ENCODE peak calls at places on chromosomes 5 and 9, in five cellular contexts. H is HepG2, B is NT2/D1, M is GM12878, A is H1. Z is an unnamed sample.

GRCh38 chr5:149576021-149576420 is 5.3 kb upstream of the ARHGEF37 start:
- DNase-seq in M (no peak), H (no peak), A (no peak), B (no peak), Z (no peak)

GRCh38 chr9:133689151-133689763 is 48.9 kb downstream of the SARDH start:
- DNase-seq in M (no peak), H (no peak), A (no peak), B (no peak), Z (no peak)

GRCh38 chr5:2902186-2902585 is 150.7 kb upstream of the IRX2 start:
- DNase-seq in B (no peak), A (no peak), M (no peak), H (no peak), Z (no peak)

GRCh38 chr5:141508440-141508807 is 19.5 kb downstream of the PCDHGC5 start:
- DNase-seq in B (no peak), A (no peak), H (no peak), M (no peak), Z (no peak)

GRCh38 chr9:71944754-71945409 is 33.4 kb downstream of the C9orf85 start:
- DNase-seq in A (no peak), H (peak; percentile 3), M (no peak), B (no peak), Z (no peak)

GRCh38 chr5:168947212-168947868 is 353.6 kb downstream of the SLIT3 start:
- DNase-seq in A (peak; percentile 19), B (peak; percentile 38), H (peak; percentile 36), M (no peak), Z (peak; percentile 79)

GRCh38 chr9:126363847-126364671 is 37.4 kb downstream of the MVB12B start:
- DNase-seq in H (no peak), M (no peak), B (no peak), A (no peak), Z (no peak)

GRCh38 chr5:146848133-146848532 is 30.4 kb downstream of the PPP2R2B start:
- DNase-seq in B (no peak), H (peak; percentile 36), A (no peak), M (no peak), Z (no peak)

GRCh38 chr5:157559301-157559700 is 16.3 kb downstream of the ADAM19 start:
- DNase-seq in H (no peak), A (no peak), B (no peak), M (no peak), Z (no peak)

GRCh38 chr5:87752362-87752761 is 339.6 kb upstream of the CCNH start:
- DNase-seq in A (no peak), M (no peak), B (no peak), H (no peak), Z (no peak)

GRCh38 chr9:125176632-125177031 is 13.0 kb downstream of the PPP6C start:
- DNase-seq in H (no peak), B (no peak), M (no peak), A (no peak), Z (no peak)

GRCh38 chr5:76982450-76982849 is 29.6 kb downstream of the CRHBP start:
- DNase-seq in B (no peak), A (no peak), H (no peak), M (no peak), Z (no peak)

GRCh38 chr9:6764570-6765334 is 7.0 kb downstream of the KDM4C start:
- DNase-seq in H (no peak), M (no peak), B (no peak), A (no peak), Z (no peak)

GRCh38 chr5:134572811-134573210 is 47.3 kb downstream of the JADE2 start:
- DNase-seq in B (no peak), M (no peak), H (no peak), A (no peak), Z (no peak)

GRCh38 chr5:160188151-160188967 is 40.9 kb upstream of the FABP6 start:
- DNase-seq in A (no peak), B (peak; percentile 66), M (no peak), H (no peak), Z (no peak)

GRCh38 chr5:154850255-154851062 is at the start of gene FAXDC2:
- DNase-seq in M (no peak), B (peak; percentile 54), A (no peak), H (peak; percentile 78), Z (peak; percentile 63)

GRCh38 chr9:82548030-82548429 is 514.9 kb downstream of the RASEF start:
- DNase-seq in B (no peak), M (no peak), A (no peak), H (no peak), Z (no peak)

GRCh38 chr5:530556-530955 is 6.3 kb upstream of the SLC9A3 start:
- DNase-seq in A (no peak), M (no peak), B (no peak), H (no peak), Z (no peak)

GRCh38 chr5:109855056-109855455 is 165.3 kb downstream of the MAN2A1 start:
- DNase-seq in H (no peak), B (no peak), M (no peak), A (no peak), Z (no peak)

GRCh38 chr5:170836226-170836625 is 25.6 kb upstream of the RANBP17 start:
- DNase-seq in B (no peak), M (no peak), H (no peak), A (no peak), Z (no peak)

GRCh38 chr9:97852001-97852398 is 1.0 kb upstream of the FOXE1 start:
- DNase-seq in B (no peak), H (no peak), A (no peak), M (no peak), Z (no peak)

GRCh38 chr9:82491604-82492003 is 503.0 kb downstream of the SPATA31D1 start:
- DNase-seq in A (no peak), M (no peak), H (no peak), B (no peak), Z (no peak)

GRCh38 chr5:63262191-63262981 is 683.8 kb downstream of the LRRC70 start:
- DNase-seq in A (no peak), B (no peak), H (no peak), M (no peak), Z (no peak)

GRCh38 chr5:122236270-122236669 is 75.8 kb upstream of the SNCAIP start:
- DNase-seq in B (no peak), A (no peak), M (no peak), H (no peak), Z (no peak)

GRCh38 chr9:127848756-127849504 is 5.5 kb downstream of the ENG start:
- DNase-seq in M (no peak), H (peak; percentile 72), A (no peak), B (no peak), Z (no peak)

GRCh38 chr5:80711938-80712337 is 57.2 kb upstream of the DHFR start:
- DNase-seq in B (peak; percentile 36), M (no peak), H (peak; percentile 44), A (no peak), Z (peak; percentile 63)

DNA sequence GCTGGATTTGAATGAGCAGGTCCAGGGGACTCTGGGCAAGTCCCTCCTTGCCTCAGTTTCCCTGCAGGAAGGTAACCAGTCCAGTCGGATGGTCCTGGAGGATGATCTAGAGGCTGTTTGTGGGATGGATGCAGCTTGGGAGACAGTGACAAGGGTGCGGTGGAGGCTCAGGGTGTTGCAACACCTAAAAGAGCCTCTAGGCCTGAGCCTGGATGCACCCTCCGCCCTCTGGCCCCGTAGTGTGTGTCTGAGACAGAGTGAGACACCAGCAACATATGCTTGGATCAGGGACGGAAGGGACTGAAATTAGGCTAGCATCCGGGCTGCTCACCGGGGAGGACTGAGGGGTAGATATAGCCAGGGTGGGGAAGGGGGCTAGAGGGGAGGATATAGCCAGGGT is 1.1 kb downstream of the CRAT start:
- DNase-seq in A (no peak), H (peak; percentile 41), M (no peak), B (no peak), Z (peak; percentile 51)
- TF ChIP-seq SUZ12 in A (no peak), H (no peak), M (no peak), B (no peak), Z (no peak)

DNA sequence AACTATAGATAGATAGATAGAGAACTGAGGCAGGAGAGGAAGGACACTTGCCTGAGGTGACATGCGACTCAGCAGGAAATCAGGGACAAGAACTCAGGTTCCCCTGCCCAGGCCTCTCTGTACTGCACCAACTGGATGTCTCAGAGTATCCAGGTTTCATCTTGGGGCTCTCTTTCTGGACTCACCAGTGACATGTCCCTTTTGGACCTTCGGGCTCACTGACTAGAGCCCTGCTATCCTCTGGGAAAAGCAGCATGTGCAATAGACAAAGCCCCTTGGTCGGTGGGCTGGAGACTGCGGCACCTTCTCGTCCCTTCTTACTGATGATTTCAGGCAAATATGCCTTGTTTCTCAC is 104.5 kb downstream of the RGS3 start:
- DNase-seq in H (no peak), A (no peak), B (no peak), M (no peak), Z (no peak)
- TF ChIP-seq SUZ12 in H (no peak), A (no peak), B (no peak), M (no peak), Z (no peak)

DNA sequence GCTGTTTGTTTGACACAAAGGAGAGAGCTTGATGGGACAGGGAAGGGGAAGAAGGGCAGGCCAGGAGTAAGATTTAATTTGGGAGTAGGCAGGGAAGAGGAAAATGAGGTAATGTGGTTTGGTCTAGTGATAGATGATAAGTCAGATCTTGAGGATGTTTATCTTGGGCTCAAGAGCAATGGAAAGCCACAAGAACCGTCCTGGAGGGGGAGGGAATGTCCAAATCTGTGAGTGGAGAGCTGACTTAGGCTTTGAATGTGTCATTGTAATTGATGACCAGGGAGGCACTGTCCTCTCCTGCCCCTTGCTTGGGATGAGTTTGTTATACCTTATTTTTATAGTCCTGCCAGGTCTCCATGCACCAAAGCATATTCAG is 37.5 kb downstream of the MAMDC2 start:
- DNase-seq in B (no peak), M (no peak), H (no peak), A (no peak), Z (no peak)
- TF ChIP-seq SUZ12 in B (no peak), M (no peak), H (no peak), A (no peak), Z (no peak)

GRCh38 chr5:64693636-64694035 is 3.3 kb downstream of the SHISAL2B start:
- DNase-seq in M (no peak), B (no peak), A (no peak), H (no peak), Z (no peak)

GRCh38 chr5:64690417-64691151 is at the start of gene SHISAL2B:
- DNase-seq in H (no peak), M (no peak), A (no peak), B (no peak), Z (peak; percentile 60)

GRCh38 chr5:64688965-64689364 is 1.3 kb upstream of the SHISAL2B start:
- DNase-seq in B (no peak), H (no peak), M (no peak), A (no peak), Z (no peak)

GRCh38 chr5:64690104-64690416 is 243 bp upstream of the SHISAL2B start:
- DNase-seq in B (no peak), M (no peak), H (no peak), A (no peak), Z (no peak)

DNA sequence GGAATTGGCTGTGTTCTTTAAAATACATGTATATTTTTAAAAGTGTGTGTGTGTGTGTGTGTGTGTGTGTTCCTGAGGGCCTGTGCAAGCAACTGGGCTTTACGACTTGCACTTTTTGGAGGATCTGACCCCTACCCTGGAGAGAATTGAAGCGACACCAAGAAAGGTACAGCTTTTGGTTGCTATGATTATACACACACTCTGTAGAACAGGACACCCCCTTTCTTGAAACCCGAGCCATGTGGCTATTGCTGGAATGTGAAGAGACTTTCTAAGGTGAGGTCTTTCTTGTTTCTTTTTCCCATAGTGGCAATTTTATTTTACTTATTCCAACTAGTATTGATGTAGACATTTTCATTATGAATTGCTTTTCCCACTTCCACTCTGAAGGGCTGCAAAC is 1.0 kb downstream of the SHISAL2B start:
- DNase-seq in B (no peak), M (no peak), H (no peak), A (no peak), Z (no peak)
- TF ChIP-seq SUZ12 in B (no peak), M (no peak), H (no peak), A (no peak), Z (no peak)

Z was measured in HEK293T.